ENCODE peak calls at places on chromosomes 16 and 17, in seven cellular contexts. One of them, this sample, is unnamed. For H3K4me1, the result is how much of the 10 kb centered on the place peaks cover.

GRCh38 chr16:27455700-27456099 is 53.7 kb downstream of the IL21R start:
- DNase-seq in adrenal gland: peak
- DNase-seq in hepatocyte: no peak
- DNase-seq in lung: no peak
- DNase-seq in heart left ventricle: peak
- DNase-seq in ovary: no peak
- DNase-seq in heart right ventricle: no peak
- DNase-seq in this sample: no peak

GRCh38 chr17:72466606-72467005 is 345.8 kb downstream of the SOX9 start:
- DNase-seq in adrenal gland: no peak
- DNase-seq in hepatocyte: no peak
- DNase-seq in lung: no peak
- DNase-seq in heart left ventricle: no peak
- DNase-seq in ovary: no peak
- DNase-seq in heart right ventricle: no peak
- DNase-seq in this sample: no peak

GRCh38 chr16:84294196-84295142 is at the start of gene WFDC1:
- DNase-seq in adrenal gland: peak
- DNase-seq in hepatocyte: peak
- DNase-seq in lung: no peak
- DNase-seq in heart left ventricle: no peak
- DNase-seq in ovary: peak
- DNase-seq in heart right ventricle: peak
- DNase-seq in this sample: peak

GRCh38 chr17:42787266-42787665 is 6.9 kb downstream of the WNK4 start:
- DNase-seq in adrenal gland: no peak
- DNase-seq in hepatocyte: no peak
- DNase-seq in lung: no peak
- DNase-seq in heart left ventricle: no peak
- DNase-seq in ovary: no peak
- DNase-seq in heart right ventricle: no peak
- DNase-seq in this sample: no peak

GRCh38 chr17:76561332-76561731 is 21.5 kb downstream of the PRCD start:
- DNase-seq in adrenal gland: no peak
- DNase-seq in hepatocyte: no peak
- DNase-seq in lung: no peak
- DNase-seq in heart left ventricle: no peak
- DNase-seq in ovary: no peak
- DNase-seq in heart right ventricle: no peak
- DNase-seq in this sample: no peak

GRCh38 chr17:1965556-1966273 is 59.4 kb downstream of the RTN4RL1 start:
- DNase-seq in adrenal gland: no peak
- DNase-seq in hepatocyte: no peak
- DNase-seq in lung: no peak
- DNase-seq in heart left ventricle: no peak
- DNase-seq in ovary: no peak
- DNase-seq in heart right ventricle: no peak
- DNase-seq in this sample: no peak

GRCh38 chr17:41620583-41621434 is 3.6 kb downstream of the KRT17 start:
- DNase-seq in adrenal gland: no peak
- DNase-seq in hepatocyte: no peak
- DNase-seq in lung: no peak
- DNase-seq in heart left ventricle: no peak
- DNase-seq in ovary: peak
- DNase-seq in heart right ventricle: no peak
- DNase-seq in this sample: peak

GRCh38 chr17:48051706-48052486 is 3.7 kb downstream of the NFE2L1 start:
- DNase-seq in adrenal gland: peak
- DNase-seq in hepatocyte: peak
- DNase-seq in lung: no peak
- DNase-seq in heart left ventricle: peak
- DNase-seq in ovary: peak
- DNase-seq in heart right ventricle: peak
- DNase-seq in this sample: peak

GRCh38 chr16:57145964-57146647 is 39.7 kb downstream of the PSME3IP1 start:
- DNase-seq in adrenal gland: no peak
- DNase-seq in hepatocyte: no peak
- DNase-seq in lung: no peak
- DNase-seq in heart left ventricle: no peak
- DNase-seq in ovary: peak
- DNase-seq in heart right ventricle: no peak
- DNase-seq in this sample: no peak

GRCh38 chr16:1181715-1182671 is 29.1 kb downstream of the CACNA1H start:
- DNase-seq in adrenal gland: peak
- DNase-seq in hepatocyte: peak
- DNase-seq in lung: peak
- DNase-seq in heart left ventricle: peak
- DNase-seq in ovary: peak
- DNase-seq in heart right ventricle: peak
- DNase-seq in this sample: peak

GRCh38 chr17:79888811-79889634 is 49.8 kb upstream of the CBX4 start:
- DNase-seq in adrenal gland: peak
- DNase-seq in hepatocyte: peak
- DNase-seq in lung: no peak
- DNase-seq in heart left ventricle: no peak
- DNase-seq in ovary: peak
- DNase-seq in heart right ventricle: no peak
- DNase-seq in this sample: no peak

GRCh38 chr16:2237552-2238395 is 1.5 kb downstream of the DNASE1L2 start:
- DNase-seq in adrenal gland: no peak
- DNase-seq in hepatocyte: no peak
- DNase-seq in lung: no peak
- DNase-seq in heart left ventricle: no peak
- DNase-seq in ovary: no peak
- DNase-seq in heart right ventricle: no peak
- DNase-seq in this sample: no peak

GRCh38 chr16:30046178-30046577 is 15.1 kb upstream of the TLCD3B start:
- DNase-seq in adrenal gland: no peak
- DNase-seq in hepatocyte: no peak
- DNase-seq in lung: no peak
- DNase-seq in heart left ventricle: no peak
- DNase-seq in ovary: no peak
- DNase-seq in heart right ventricle: no peak
- DNase-seq in this sample: no peak

GRCh38 chr17:59627269-59627668 is 7.6 kb downstream of the CLTC start:
- DNase-seq in adrenal gland: no peak
- DNase-seq in hepatocyte: no peak
- DNase-seq in lung: no peak
- DNase-seq in heart left ventricle: no peak
- DNase-seq in ovary: no peak
- DNase-seq in heart right ventricle: no peak
- DNase-seq in this sample: no peak

GRCh38 chr17:71437176-71437575 is 683.6 kb upstream of the SOX9 start:
- DNase-seq in adrenal gland: no peak
- DNase-seq in hepatocyte: no peak
- DNase-seq in lung: no peak
- DNase-seq in heart left ventricle: no peak
- DNase-seq in ovary: no peak
- DNase-seq in heart right ventricle: no peak
- DNase-seq in this sample: no peak

GRCh38 chr17:43027091-43028032 is 2.3 kb downstream of the RND2 start:
- DNase-seq in adrenal gland: no peak
- DNase-seq in hepatocyte: no peak
- DNase-seq in lung: no peak
- DNase-seq in heart left ventricle: no peak
- DNase-seq in ovary: no peak
- DNase-seq in heart right ventricle: no peak
- DNase-seq in this sample: no peak

GRCh38 chr17:83182620-83183063 is 103.2 kb downstream of the METRNL start:
- DNase-seq in adrenal gland: peak
- DNase-seq in hepatocyte: peak
- DNase-seq in lung: peak
- DNase-seq in heart left ventricle: peak
- DNase-seq in ovary: peak
- DNase-seq in heart right ventricle: peak
- DNase-seq in this sample: no peak

GRCh38 chr17:41919165-41919817 is 540 bp upstream of the ACLY start:
- DNase-seq in adrenal gland: peak
- DNase-seq in hepatocyte: peak
- DNase-seq in lung: no peak
- DNase-seq in heart left ventricle: no peak
- DNase-seq in ovary: no peak
- DNase-seq in heart right ventricle: no peak
- DNase-seq in this sample: no peak

GRCh38 chr17:8382052-8382879 is 727 bp downstream of the RPL26 start:
- DNase-seq in adrenal gland: no peak
- DNase-seq in hepatocyte: no peak
- DNase-seq in lung: no peak
- DNase-seq in heart left ventricle: no peak
- DNase-seq in ovary: no peak
- DNase-seq in heart right ventricle: no peak
- DNase-seq in this sample: no peak

GRCh38 chr16:80680839-80681238 is 123.6 kb downstream of the CDYL2 start:
- DNase-seq in adrenal gland: no peak
- DNase-seq in hepatocyte: no peak
- DNase-seq in lung: no peak
- DNase-seq in heart left ventricle: no peak
- DNase-seq in ovary: no peak
- DNase-seq in heart right ventricle: no peak
- DNase-seq in this sample: no peak

GRCh38 chr17:36132421-36132831 is 28.8 kb downstream of the CCL4 start:
- DNase-seq in adrenal gland: no peak
- DNase-seq in hepatocyte: no peak
- DNase-seq in lung: no peak
- DNase-seq in heart left ventricle: no peak
- DNase-seq in ovary: no peak
- DNase-seq in heart right ventricle: no peak
- DNase-seq in this sample: no peak

GRCh38 chr17:78129385-78130079 is 977 bp upstream of the TMC6 start:
- DNase-seq in adrenal gland: no peak
- DNase-seq in hepatocyte: no peak
- DNase-seq in lung: no peak
- DNase-seq in heart left ventricle: no peak
- DNase-seq in ovary: no peak
- DNase-seq in heart right ventricle: peak
- DNase-seq in this sample: no peak

GRCh38 chr17:78128616-78129384 is at the start of gene TMC6:
- DNase-seq in adrenal gland: no peak
- DNase-seq in hepatocyte: peak
- DNase-seq in lung: peak
- DNase-seq in heart left ventricle: peak
- DNase-seq in ovary: no peak
- DNase-seq in heart right ventricle: peak
- DNase-seq in this sample: no peak

GRCh38 chr17:78131172-78132085 is 858 bp downstream of the TMC8 start:
- DNase-seq in adrenal gland: no peak
- DNase-seq in hepatocyte: no peak
- DNase-seq in lung: no peak
- DNase-seq in heart left ventricle: no peak
- DNase-seq in ovary: no peak
- DNase-seq in heart right ventricle: peak
- DNase-seq in this sample: no peak

GRCh38 chr17:78130439-78131101 is at the start of gene TMC8:
- DNase-seq in adrenal gland: no peak
- DNase-seq in hepatocyte: no peak
- DNase-seq in lung: peak
- DNase-seq in heart left ventricle: no peak
- DNase-seq in ovary: no peak
- DNase-seq in heart right ventricle: peak
- DNase-seq in this sample: no peak

DNA sequence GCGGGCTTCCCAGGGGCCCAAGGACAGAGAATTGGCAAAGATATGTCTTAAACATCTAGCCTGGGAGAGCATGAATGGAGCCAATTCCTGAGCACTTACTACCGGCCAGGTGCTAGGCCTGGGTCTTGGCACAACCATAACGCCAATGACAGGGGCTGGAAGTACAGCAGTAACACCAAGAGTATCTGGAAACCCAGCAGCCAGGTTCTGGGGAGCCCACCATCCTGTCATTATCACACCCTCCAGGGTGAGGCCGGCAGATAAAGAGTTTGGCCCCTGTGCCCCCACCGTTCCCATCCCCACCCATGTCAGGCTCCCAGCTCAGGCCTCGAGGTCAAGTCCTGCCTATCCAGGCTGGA is 512 bp upstream of the TMC8 start:
- DNase-seq in adrenal gland: no peak
- DNase-seq in hepatocyte: no peak
- DNase-seq in lung: no peak
- DNase-seq in heart left ventricle: no peak
- DNase-seq in ovary: no peak
- DNase-seq in heart right ventricle: no peak
- DNase-seq in this sample: no peak
- H3K4me1 ChIP-seq in adrenal gland: under half
- H3K4me1 ChIP-seq in hepatocyte: under half
- H3K4me1 ChIP-seq in lung: under half
- H3K4me1 ChIP-seq in heart left ventricle: half or more
- H3K4me1 ChIP-seq in ovary: under half
- H3K4me1 ChIP-seq in heart right ventricle: under half
- H3K4me1 ChIP-seq in this sample: under half

GRCh38 chr17:50479522-50480141 is 972 bp downstream of the RSAD1 start:
- DNase-seq in adrenal gland: peak
- DNase-seq in hepatocyte: peak
- DNase-seq in lung: peak
- DNase-seq in heart left ventricle: peak
- DNase-seq in ovary: peak
- DNase-seq in heart right ventricle: peak
- DNase-seq in this sample: peak
- H3K27ac ChIP-seq in adrenal gland: no peak
- H3K27ac ChIP-seq in hepatocyte: peak
- H3K27ac ChIP-seq in lung: no peak
- H3K27ac ChIP-seq in heart left ventricle: peak
- H3K27ac ChIP-seq in ovary: no peak
- H3K27ac ChIP-seq in heart right ventricle: peak
- H3K27ac ChIP-seq in this sample: no peak

GRCh38 chr17:7292194-7292593 is 2.2 kb downstream of the YBX2 start:
- DNase-seq in adrenal gland: no peak
- DNase-seq in hepatocyte: no peak
- DNase-seq in lung: no peak
- DNase-seq in heart left ventricle: no peak
- DNase-seq in ovary: no peak
- DNase-seq in heart right ventricle: no peak
- DNase-seq in this sample: no peak
- H3K4me1 ChIP-seq in adrenal gland: under half
- H3K4me1 ChIP-seq in hepatocyte: under half
- H3K4me1 ChIP-seq in lung: under half
- H3K4me1 ChIP-seq in heart left ventricle: under half
- H3K4me1 ChIP-seq in ovary: under half
- H3K4me1 ChIP-seq in heart right ventricle: under half
- H3K4me1 ChIP-seq in this sample: under half

GRCh38 chr17:38747385-38748328 is 479 bp downstream of the PCGF2 start:
- DNase-seq in adrenal gland: peak
- DNase-seq in hepatocyte: peak
- DNase-seq in lung: no peak
- DNase-seq in heart left ventricle: peak
- DNase-seq in ovary: peak
- DNase-seq in heart right ventricle: peak
- DNase-seq in this sample: no peak

GRCh38 chr17:38746893-38747384 is 1.2 kb downstream of the PCGF2 start:
- DNase-seq in adrenal gland: no peak
- DNase-seq in hepatocyte: no peak
- DNase-seq in lung: no peak
- DNase-seq in heart left ventricle: no peak
- DNase-seq in ovary: no peak
- DNase-seq in heart right ventricle: no peak
- DNase-seq in this sample: no peak

GRCh38 chr17:38748329-38749221 is at the start of gene PCGF2:
- DNase-seq in adrenal gland: peak
- DNase-seq in hepatocyte: peak
- DNase-seq in lung: peak
- DNase-seq in heart left ventricle: peak
- DNase-seq in ovary: peak
- DNase-seq in heart right ventricle: peak
- DNase-seq in this sample: peak

GRCh38 chr17:38745545-38745944 is 2.6 kb downstream of the PCGF2 start:
- DNase-seq in adrenal gland: no peak
- DNase-seq in hepatocyte: peak
- DNase-seq in lung: no peak
- DNase-seq in heart left ventricle: no peak
- DNase-seq in ovary: no peak
- DNase-seq in heart right ventricle: no peak
- DNase-seq in this sample: no peak

GRCh38 chr17:38746004-38746892 is 1.9 kb downstream of the PCGF2 start:
- DNase-seq in adrenal gland: no peak
- DNase-seq in hepatocyte: peak
- DNase-seq in lung: no peak
- DNase-seq in heart left ventricle: no peak
- DNase-seq in ovary: no peak
- DNase-seq in heart right ventricle: no peak
- DNase-seq in this sample: no peak
- H3K27ac ChIP-seq in adrenal gland: no peak
- H3K27ac ChIP-seq in hepatocyte: peak
- H3K27ac ChIP-seq in lung: peak
- H3K27ac ChIP-seq in heart left ventricle: peak
- H3K27ac ChIP-seq in ovary: no peak
- H3K27ac ChIP-seq in heart right ventricle: peak
- H3K27ac ChIP-seq in this sample: no peak